ENCODE peak calls at places on chromosomes 7 and 10, in ten cellular contexts. H is suprapubic skin; Q is left ventricle myocardium inferior; W is adrenal gland; U is Panc1; A is HepG2; D is colonic mucosa; I is transverse colon; V is sigmoid colon; S is CD8-positive, alpha-beta memory T cell. Y is an unnamed sample. For H3K4me1 and H3K9me3, the result is how much of the 10 kb centered on the place peaks cover.

GRCh38 chr10:7248148-7248547 is 162.7 kb downstream of the SFMBT2 start:
- DNase-seq in V (no peak), I (no peak), H (no peak), S (no peak), Q (no peak), U (no peak), A (no peak), W (no peak), D (no peak), Y (no peak)

GRCh38 chr10:122658356-122659049 is 41.1 kb downstream of the C10orf120 start:
- DNase-seq in D (no peak), W (no peak), H (peak), A (no peak), V (peak), S (no peak), U (no peak), Q (no peak), I (no peak), Y (no peak)

GRCh38 chr7:27200761-27201230 is 905 bp upstream of the HOXA13 start:
- DNase-seq in S (no peak), A (no peak), W (peak), D (peak), H (peak), I (no peak), Q (no peak), U (no peak), V (no peak), Y (no peak)

GRCh38 chr10:58813573-58813972 is 300.9 kb downstream of the BICC1 start:
- DNase-seq in Q (no peak), V (no peak), U (no peak), D (no peak), I (no peak), W (no peak), H (no peak), A (peak), S (no peak), Y (no peak)

GRCh38 chr10:11887381-11888227 is 64.4 kb downstream of the PROSER2 start:
- DNase-seq in S (no peak), V (no peak), Q (no peak), W (no peak), D (no peak), U (no peak), H (no peak), A (no peak), I (no peak), Y (no peak)

GRCh38 chr10:33125522-33125921 is 167.5 kb upstream of the ITGB1 start:
- DNase-seq in W (no peak), I (no peak), D (no peak), Q (no peak), H (no peak), A (no peak), U (no peak), V (no peak), S (no peak), Y (no peak)

GRCh38 chr10:13483951-13484350 is 44.9 kb downstream of the BEND7 start:
- DNase-seq in D (no peak), I (peak), A (no peak), H (no peak), Q (no peak), V (no peak), U (no peak), W (no peak), S (no peak), Y (no peak)

GRCh38 chr7:119026391-119026790 is 801.9 kb downstream of the ANKRD7 start:
- DNase-seq in I (no peak), A (no peak), Q (no peak), U (no peak), D (no peak), S (no peak), H (no peak), V (no peak), W (no peak), Y (no peak)

GRCh38 chr10:91552706-91553105 is 80.2 kb downstream of the PPP1R3C start:
- DNase-seq in Q (peak), H (no peak), A (no peak), D (no peak), V (no peak), W (peak), S (no peak), I (no peak), U (peak), Y (peak)

GRCh38 chr7:55473935-55474334 is 98.4 kb downstream of the VOPP1 start:
- DNase-seq in W (no peak), D (no peak), Q (no peak), U (no peak), I (no peak), S (no peak), A (no peak), V (no peak), H (no peak), Y (no peak)

GRCh38 chr10:43683451-43684197 is 34.9 kb upstream of the ZNF32 start:
- DNase-seq in U (no peak), V (no peak), W (no peak), H (peak), A (peak), D (no peak), S (no peak), Q (no peak), I (no peak), Y (no peak)

GRCh38 chr10:4067552-4068254 is 282.7 kb upstream of the KLF6 start:
- DNase-seq in S (no peak), U (no peak), A (no peak), H (no peak), W (no peak), D (peak), Q (no peak), V (no peak), I (peak), Y (no peak)

GRCh38 chr7:81299711-81300110 is 380.9 kb upstream of the SEMA3C start:
- DNase-seq in D (no peak), U (no peak), S (no peak), H (no peak), V (no peak), Q (no peak), I (no peak), A (no peak), W (no peak), Y (no peak)

GRCh38 chr7:26704786-26705185 is 159.6 kb downstream of the SKAP2 start:
- DNase-seq in Q (no peak), S (no peak), W (no peak), A (no peak), I (no peak), V (no peak), D (no peak), H (no peak), U (no peak), Y (no peak)

GRCh38 chr7:140384894-140385650 is 13.3 kb downstream of the SLC37A3 start:
- DNase-seq in S (no peak), U (no peak), D (no peak), I (no peak), A (no peak), Q (no peak), H (no peak), V (peak), W (no peak), Y (no peak)

GRCh38 chr7:127252380-127252718 is 392 bp downstream of the GRM8 start:
- DNase-seq in U (no peak), A (no peak), S (no peak), H (no peak), W (no peak), Q (no peak), D (no peak), V (no peak), I (no peak), Y (no peak)

GRCh38 chr7:79308176-79308575 is 145.3 kb downstream of the MAGI2 start:
- DNase-seq in W (no peak), V (no peak), Q (no peak), A (peak), H (no peak), S (no peak), D (no peak), I (no peak), U (no peak), Y (peak)

GRCh38 chr10:26802527-26802926 is 58.2 kb downstream of the ABI1 start:
- DNase-seq in Q (no peak), W (no peak), H (no peak), I (no peak), A (no peak), V (no peak), U (no peak), S (no peak), D (no peak), Y (no peak)
- H3K4me1 ChIP-seq in Q (half or more), W (under half), H (under half), I (under half), A (under half), V (half or more), U (under half), S (half or more), D (under half), Y (under half)

GRCh38 chr7:6675807-6676405 is 30.8 kb downstream of the ZNF12 start:
- DNase-seq in D (no peak), S (no peak), Q (no peak), U (no peak), H (no peak), A (no peak), V (no peak), W (no peak), I (no peak), Y (no peak)

DNA sequence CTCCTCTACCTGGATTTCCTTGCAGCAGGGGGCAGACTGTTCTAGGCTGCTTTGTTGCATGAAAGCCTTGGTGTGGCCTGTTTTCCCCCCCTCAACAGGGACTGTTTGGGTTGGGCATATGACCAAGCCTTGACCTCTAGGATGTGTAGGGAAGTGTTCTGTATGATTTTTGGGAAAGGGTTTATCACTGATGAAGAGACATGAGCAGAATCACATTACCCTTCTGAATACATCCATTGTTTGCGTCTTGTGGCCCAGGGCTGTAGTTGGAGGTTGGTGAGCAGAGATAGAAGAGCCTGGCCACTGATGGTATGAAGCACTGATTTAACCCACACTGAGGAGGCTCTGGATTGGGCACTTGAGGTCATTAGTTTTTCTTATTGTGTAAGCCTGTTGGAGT is 26.6 kb downstream of the ZNF12 start:
- DNase-seq in V (no peak), I (no peak), A (no peak), S (no peak), H (no peak), U (no peak), D (no peak), Q (no peak), W (no peak), Y (no peak)
- H3K9me3 ChIP-seq in V (half or more), I (half or more), A (half or more), S (half or more), H (half or more), U (half or more), D (under half), Q (half or more), W (half or more), Y (under half)

GRCh38 chr10:17025444-17026295 is 103.9 kb downstream of the CUBN start:
- DNase-seq in I (peak), Q (no peak), H (no peak), A (peak), U (no peak), S (peak), V (peak), W (no peak), D (no peak), Y (no peak)
- H3K4me1 ChIP-seq in I (under half), Q (half or more), H (half or more), A (under half), U (half or more), S (half or more), V (under half), W (under half), D (under half), Y (under half)

DNA sequence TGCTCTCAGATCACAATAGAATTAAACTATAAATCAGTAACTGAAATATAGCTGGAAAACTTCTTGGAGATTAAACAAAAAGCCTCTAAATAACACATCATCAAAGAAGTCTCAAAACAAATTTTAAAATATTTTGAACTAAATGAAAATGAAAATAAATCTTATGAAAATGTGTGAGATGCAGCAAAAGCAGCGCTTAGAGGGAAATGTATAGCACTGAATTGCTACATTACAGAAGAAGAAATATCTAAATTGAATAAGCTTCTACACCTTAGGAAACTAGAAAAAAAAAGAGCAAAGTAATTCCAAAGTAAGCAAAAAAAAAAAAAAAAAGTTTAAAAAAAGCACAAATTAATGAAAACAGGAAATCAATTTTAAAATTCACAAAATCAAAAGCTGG is 35.2 kb downstream of the LMBR1 start:
- DNase-seq in I (no peak), U (no peak), D (no peak), H (no peak), Q (no peak), W (no peak), V (no peak), A (no peak), S (no peak), Y (no peak)
- H3K9me3 ChIP-seq in I (under half), U (under half), D (under half), H (under half), Q (half or more), W (under half), V (under half), A (under half), S (under half), Y (under half)

DNA sequence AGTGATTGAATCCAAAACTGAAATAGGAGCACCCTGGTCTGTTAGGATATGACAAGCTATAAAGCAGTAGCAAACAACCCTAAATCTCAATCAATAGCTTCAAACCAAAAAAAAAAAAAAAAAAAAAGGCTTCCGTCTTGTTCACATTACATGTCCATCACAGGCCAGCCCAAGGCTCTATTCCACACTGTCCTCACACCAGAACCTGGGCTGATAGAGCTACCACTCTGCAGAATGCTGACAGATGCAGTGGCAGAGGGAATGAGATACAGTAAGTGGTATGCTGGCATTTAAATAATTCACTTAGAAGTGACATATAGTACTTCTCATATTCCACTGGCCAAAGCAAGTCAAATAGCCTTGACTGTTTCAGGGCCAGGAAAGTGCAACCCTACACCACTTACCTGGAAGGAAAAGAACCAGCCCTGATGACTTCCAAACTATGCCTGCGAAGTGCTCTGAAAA is 5.8 kb downstream of the CDCA7L start:
- DNase-seq in S (no peak), V (no peak), A (no peak), Q (no peak), U (no peak), D (no peak), H (no peak), W (no peak), I (no peak), Y (no peak)
- H3K4me1 ChIP-seq in S (under half), V (half or more), A (under half), Q (half or more), U (under half), D (under half), H (under half), W (under half), I (under half), Y (under half)

Y was measured in gastrocnemius medialis.